ENCODE peak calls at places on chromosomes 13 and 19, in four cellular contexts. Y, O, X and M are unnamed samples.
A peak's percentile ranks its signal among the peaks of the same experiment; 100 is the strongest.

GRCh38 chr19:35755550-35756371 is 1.1 kb downstream of the HSPB6 start:
- DNase-seq in Y (no peak), O (no peak), X (no peak), M (no peak)

GRCh38 chr19:29681422-29682235 is 16.4 kb downstream of the PLEKHF1 start:
- DNase-seq in Y (no peak), O (no peak), X (no peak), M (no peak)

GRCh38 chr19:39264306-39265290 is 3.6 kb upstream of the IFNL2 start:
- DNase-seq in Y (no peak), O (no peak), X (no peak), M (no peak)

GRCh38 chr19:9848060-9848459 is 12.9 kb downstream of the PIN1 start:
- DNase-seq in Y (no peak), O (no peak), X (no peak), M (no peak)

GRCh38 chr19:831407-832369 is 4.1 kb downstream of the AZU1 start:
- DNase-seq in Y (peak; percentile 40), O (no peak), X (no peak), M (no peak)

GRCh38 chr13:94249512-94249911 is 230.0 kb downstream of the DCT start:
- DNase-seq in Y (no peak), O (no peak), X (peak; percentile 27), M (no peak)

GRCh38 chr19:35389192-35389861 is 18.5 kb downstream of the GPR42 start:
- DNase-seq in Y (peak; percentile 29), O (no peak), X (peak; percentile 82), M (no peak)

GRCh38 chr19:2488942-2489731 is 13.2 kb downstream of the GADD45B start:
- DNase-seq in Y (no peak), O (no peak), X (no peak), M (no peak)

GRCh38 chr13:47826481-47826880 is 174.6 kb downstream of the SUCLA2 start:
- DNase-seq in Y (no peak), O (no peak), X (no peak), M (no peak)

GRCh38 chr19:19464339-19465098 is 50.8 kb downstream of the TSSK6 start:
- DNase-seq in Y (no peak), O (no peak), X (no peak), M (no peak)

GRCh38 chr19:543912-544608 is at the start of gene GZMM:
- DNase-seq in Y (peak; percentile 60), O (no peak), X (no peak), M (no peak)

GRCh38 chr19:18650468-18651001 is 13.7 kb downstream of the KLHL26 start:
- DNase-seq in Y (no peak), O (no peak), X (no peak), M (no peak)

GRCh38 chr13:49877629-49878218 is 58.4 kb downstream of the SPRYD7 start:
- DNase-seq in Y (no peak), O (no peak), X (no peak), M (no peak)

GRCh38 chr19:21750586-21751128 is 16.7 kb downstream of the ZNF100 start:
- DNase-seq in Y (no peak), O (no peak), X (no peak), M (no peak)

GRCh38 chr13:98940325-98940724 is 37.5 kb downstream of the DOCK9 start:
- DNase-seq in Y (no peak), O (no peak), X (no peak), M (no peak)

GRCh38 chr13:51093574-51093973 is 17.5 kb downstream of the C13orf42 start:
- DNase-seq in Y (no peak), O (no peak), X (no peak), M (no peak)

GRCh38 chr19:50909240-50910070 is 1.7 kb downstream of the KLK4 start:
- DNase-seq in Y (peak; percentile 98), O (no peak), X (peak; percentile 13), M (no peak)

GRCh38 chr19:46381746-46382345 is 31.5 kb downstream of the CCDC8 start:
- DNase-seq in Y (no peak), O (no peak), X (no peak), M (no peak)

GRCh38 chr13:25881946-25882574 is 169.8 kb downstream of the SHISA2 start:
- DNase-seq in Y (no peak), O (no peak), X (no peak), M (no peak)
- TF ChIP-seq REST in Y (no peak), O (no peak), X (no peak), M (no peak)

DNA sequence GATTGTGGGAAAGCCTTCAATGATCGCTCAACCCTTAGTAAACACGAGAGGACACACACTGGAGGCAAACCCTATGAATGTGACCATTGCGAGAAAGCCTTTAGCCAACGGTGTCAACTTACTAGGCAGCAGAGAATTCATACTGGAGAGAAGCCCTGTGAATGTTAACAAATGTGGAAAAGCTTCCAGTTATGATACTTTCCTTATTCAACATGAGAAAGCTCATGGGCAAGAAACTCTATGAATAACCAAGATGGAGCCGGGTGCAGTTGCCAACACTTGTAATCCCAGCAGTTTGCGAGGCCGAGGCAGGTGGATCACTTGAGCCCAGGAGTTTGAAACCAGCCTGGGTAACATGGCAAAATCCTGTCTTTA is 15.8 kb upstream of the ZNF8 start:
- DNase-seq in Y (no peak), O (no peak), X (no peak), M (no peak)
- H3K4me3 ChIP-seq in Y (no peak overlapping the region), O (no peak overlapping the region), X (no peak overlapping the region), M (no peak overlapping the region)

GRCh38 chr19:8423821-8424223 is 10.7 kb downstream of the MARCHF2 start:
- DNase-seq in Y (peak; percentile 77), O (no peak), X (peak; percentile 93), M (peak; percentile 57)
- TF ChIP-seq POLR2AphosphoS5 in Y (no peak), O (no peak), X (peak; percentile 27), M (no peak)

GRCh38 chr19:58154679-58155648 is 4.4 kb upstream of the ZNF329 start:
- DNase-seq in Y (peak; percentile 84), O (peak; percentile 25), X (peak; percentile 88), M (peak; percentile 10)
- TF ChIP-seq REST in Y (no peak), O (no peak), X (no peak), M (no peak)